ENCODE peak calls at places on chromosomes 7 and 10, in six cellular contexts. C is iPS-NIHi11; S is M059J; G is activated naive CD4-positive, alpha-beta T cell treated with Interleukin-2 at 50 U/mL for 16 hours; V is aorta; A is T-helper 9 cell. D is an unnamed sample.

GRCh38 chr10:86047588-86047987 is 319.0 kb downstream of the GRID1 start:
- DNase-seq in C (no peak), S (no peak), G (no peak), V (no peak), A (no peak), D (no peak)

GRCh38 chr7:110813986-110814385 is 276.9 kb upstream of the LRRN3 start:
- DNase-seq in C (no peak), S (no peak), G (no peak), V (no peak), A (no peak), D (no peak)

GRCh38 chr7:133512560-133512959 is 259.7 kb downstream of the EXOC4 start:
- DNase-seq in C (no peak), S (peak), G (no peak), V (no peak), A (no peak), D (no peak)

GRCh38 chr10:17409170-17409733 is 45.1 kb downstream of the ST8SIA6 start:
- DNase-seq in C (no peak), S (peak), G (no peak), V (no peak), A (no peak), D (no peak)

GRCh38 chr7:30162622-30163124 is 27.9 kb downstream of the MTURN start:
- DNase-seq in C (no peak), S (peak), G (no peak), V (no peak), A (no peak), D (no peak)

GRCh38 chr10:46557319-46558140 is 1.1 kb upstream of the GPRIN2 start:
- DNase-seq in C (peak), S (no peak), G (peak), V (peak), A (no peak), D (peak)

GRCh38 chr10:108360187-108360586 is 1195.7 kb upstream of the SORCS1 start:
- DNase-seq in C (no peak), S (peak), G (no peak), V (no peak), A (no peak), D (no peak)

GRCh38 chr10:102024799-102025198 is 31.2 kb downstream of the ARMH3 start:
- DNase-seq in C (no peak), S (no peak), G (no peak), V (no peak), A (no peak), D (no peak)

GRCh38 chr7:84536256-84536870 is 341.8 kb upstream of the SEMA3A start:
- DNase-seq in C (no peak), S (peak), G (no peak), V (no peak), A (no peak), D (no peak)

GRCh38 chr7:40288827-40289226 is 154.0 kb downstream of the SUGCT start:
- DNase-seq in C (no peak), S (no peak), G (no peak), V (no peak), A (no peak), D (no peak)

GRCh38 chr10:110042181-110042580 is 34.4 kb downstream of the ADD3 start:
- DNase-seq in C (no peak), S (no peak), G (no peak), V (no peak), A (no peak), D (no peak)

GRCh38 chr7:25846722-25847121 is 305.3 kb upstream of the NFE2L3 start:
- DNase-seq in C (no peak), S (peak), G (no peak), V (peak), A (no peak), D (peak)

GRCh38 chr10:34889004-34889869 is 74.1 kb upstream of the PARD3 start:
- DNase-seq in C (no peak), S (peak), G (no peak), V (no peak), A (no peak), D (no peak)